ENCODE peak calls at places on chromosome 9, in five cellular contexts. X is GM23248, J is cardiac muscle cell, Q is body of pancreas, K is mammary epithelial cell. A is an unnamed sample. For H3K27me3, the result is how much of the 10 kb centered on the place peaks cover.

GRCh38 chr9:124496075-124496893 is 10.9 kb downstream of the NR5A1 start:
- DNase-seq in K (no peak), J (no peak), Q (no peak), X (no peak), A (no peak)

GRCh38 chr9:104923289-104923688 is 4.7 kb downstream of the ABCA1 start:
- DNase-seq in Q (no peak), K (no peak), X (peak), J (peak), A (no peak)

GRCh38 chr9:122015165-122015821 is 77.8 kb downstream of the TTLL11 start:
- DNase-seq in K (no peak), Q (no peak), J (no peak), X (no peak), A (no peak)

GRCh38 chr9:101443358-101443757 is 7.8 kb upstream of the ALDOB start:
- DNase-seq in K (no peak), J (no peak), X (no peak), Q (peak), A (no peak)

GRCh38 chr9:83986765-83987401 is 6.3 kb downstream of the RMI1 start:
- DNase-seq in J (no peak), K (no peak), X (no peak), Q (peak), A (no peak)

GRCh38 chr9:87259543-87259942 is 238.1 kb upstream of the DAPK1 start:
- DNase-seq in J (no peak), Q (no peak), K (no peak), X (peak), A (no peak)

GRCh38 chr9:706606-707451 is 134.7 kb upstream of the DMRT1 start:
- DNase-seq in J (peak), K (peak), Q (peak), X (peak), A (no peak)

GRCh38 chr9:17065062-17065461 is 69.8 kb upstream of the CNTLN start:
- DNase-seq in J (peak), X (no peak), K (no peak), Q (no peak), A (no peak)

GRCh38 chr9:101635020-101635419 is 40.3 kb upstream of the PPP3R2 start:
- DNase-seq in X (no peak), J (no peak), Q (no peak), K (no peak), A (no peak)

GRCh38 chr9:93156475-93157008 is 22.5 kb upstream of the NINJ1 start:
- DNase-seq in X (no peak), K (no peak), Q (no peak), J (no peak), A (no peak)

GRCh38 chr9:2722715-2723114 is 5.4 kb downstream of the KCNV2 start:
- DNase-seq in K (peak), Q (no peak), X (peak), J (peak), A (no peak)

GRCh38 chr9:23851024-23851629 is 25.1 kb upstream of the ELAVL2 start:
- DNase-seq in J (no peak), K (peak), Q (no peak), X (peak), A (no peak)

GRCh38 chr9:93204470-93205043 is 20.6 kb downstream of the WNK2 start:
- DNase-seq in Q (no peak), K (no peak), J (no peak), X (no peak), A (no peak)

GRCh38 chr9:132069046-132069898 is 10.4 kb downstream of the MED27 start:
- DNase-seq in J (peak), X (peak), K (peak), Q (no peak), A (no peak)

GRCh38 chr9:109110326-109111014 is 9.3 kb downstream of the TMEM245 start:
- DNase-seq in K (peak), X (peak), J (peak), Q (no peak), A (no peak)

GRCh38 chr9:120715331-120715924 is 1.2 kb upstream of the MEGF9 start:
- DNase-seq in J (peak), K (no peak), X (peak), Q (no peak), A (no peak)

GRCh38 chr9:99748690-99749089 is 73.0 kb upstream of the NR4A3 start:
- DNase-seq in Q (no peak), K (no peak), J (no peak), X (peak), A (no peak)

GRCh38 chr9:98750396-98751060 is 41.8 kb upstream of the GABBR2 start:
- DNase-seq in J (no peak), X (no peak), Q (no peak), K (no peak), A (no peak)

GRCh38 chr9:116318463-116319271 is 165.1 kb downstream of the PAPPA start:
- DNase-seq in J (peak), K (no peak), Q (no peak), X (peak), A (no peak)

GRCh38 chr9:137403281-137403680 is 19.7 kb downstream of the EXD3 start:
- DNase-seq in Q (no peak), J (no peak), X (no peak), K (no peak), A (no peak)

GRCh38 chr9:128276574-128277270 is 646 bp downstream of the SWI5 start:
- DNase-seq in X (peak), K (peak), J (peak), Q (peak), A (no peak)

GRCh38 chr9:120526493-120526892 is 53.5 kb downstream of the CDK5RAP2 start:
- DNase-seq in J (no peak), Q (no peak), X (no peak), K (no peak), A (no peak)

GRCh38 chr9:132141364-132141947 is 20.4 kb upstream of the NTNG2 start:
- DNase-seq in J (peak), Q (peak), K (peak), X (peak), A (no peak)

GRCh38 chr9:31030741-31031202 is 1353.7 kb upstream of the ACO1 start:
- DNase-seq in J (peak), Q (no peak), K (peak), X (peak), A (no peak)

GRCh38 chr9:115133649-115134048 is 15.7 kb upstream of the TNC start:
- DNase-seq in K (no peak), X (peak), J (peak), Q (no peak), A (no peak)

GRCh38 chr9:116944714-116945534 is 257.8 kb downstream of the TRIM32 start:
- DNase-seq in J (no peak), X (no peak), Q (no peak), K (peak), A (no peak)

GRCh38 chr9:107175826-107176500 is 107.1 kb upstream of the RAD23B start:
- DNase-seq in X (peak), K (no peak), J (peak), Q (no peak), A (no peak)

GRCh38 chr9:101977614-101978210 is 239.3 kb upstream of the GRIN3A start:
- DNase-seq in J (peak), Q (no peak), K (peak), X (peak), A (no peak)

GRCh38 chr9:103837940-103838339 is 256.2 kb upstream of the SMC2 start:
- DNase-seq in J (no peak), K (no peak), X (no peak), Q (no peak), A (no peak)

GRCh38 chr9:77575785-77576184 is 72.3 kb downstream of the GNA14 start:
- DNase-seq in Q (no peak), J (peak), X (peak), K (peak), A (no peak)

GRCh38 chr9:35814106-35814840 is 569 bp downstream of the HINT2 start:
- DNase-seq in Q (peak), K (peak), J (peak), X (peak), A (no peak)

GRCh38 chr9:89383030-89383720 is 64.9 kb downstream of the SECISBP2 start:
- DNase-seq in J (no peak), Q (no peak), X (no peak), K (no peak), A (no peak)

GRCh38 chr9:116190595-116190994 is 37.0 kb downstream of the PAPPA start:
- DNase-seq in K (no peak), X (peak), Q (no peak), J (no peak), A (no peak)

GRCh38 chr9:106722051-106722753 is 140.8 kb upstream of the ZNF462 start:
- DNase-seq in Q (no peak), K (no peak), X (no peak), J (peak), A (no peak)

GRCh38 chr9:122379340-122379739 is 8.5 kb downstream of the PTGS1 start:
- DNase-seq in J (peak), K (no peak), Q (no peak), X (peak), A (no peak)

GRCh38 chr9:110317921-110318320 is 19.7 kb downstream of the TXNDC8 start:
- DNase-seq in Q (no peak), X (no peak), K (no peak), J (no peak), A (no peak)

GRCh38 chr9:138116521-138116920 is 238.9 kb downstream of the CACNA1B start:
- DNase-seq in X (no peak), Q (no peak), J (no peak), K (no peak), A (no peak)

GRCh38 chr9:29437515-29437914 is 1864.2 kb upstream of the C9orf72 start:
- DNase-seq in X (no peak), K (no peak), J (no peak), Q (no peak), A (no peak)

GRCh38 chr9:115267788-115268187 is 149.8 kb upstream of the TNC start:
- DNase-seq in X (peak), K (no peak), J (peak), Q (no peak), A (no peak)

GRCh38 chr9:96302021-96302420 is at the start of gene HSD17B3:
- DNase-seq in X (no peak), J (peak), Q (no peak), K (peak), A (no peak)

DNA sequence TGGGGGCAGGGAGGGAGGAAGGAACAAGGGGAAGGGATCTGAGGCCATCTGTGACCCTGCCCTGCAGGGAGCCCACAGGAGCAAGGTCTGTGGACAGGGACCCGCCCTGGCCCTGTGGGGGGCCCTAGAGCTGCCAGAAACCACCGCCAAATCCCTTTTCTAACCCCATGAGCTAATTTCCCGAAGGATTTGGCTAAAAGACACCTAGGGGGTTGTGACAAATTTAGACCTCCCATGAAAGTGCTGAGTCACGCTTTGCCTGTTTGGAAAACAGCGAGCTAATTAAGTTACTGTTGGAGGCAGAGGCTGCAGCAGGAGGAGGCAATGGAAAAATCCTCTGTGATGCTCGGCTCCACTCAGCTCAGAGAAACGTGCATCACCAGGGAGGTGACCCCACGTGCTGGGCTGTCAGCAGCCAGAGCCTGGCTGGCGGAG is 49.9 kb downstream of the OLFM1 start:
- DNase-seq in J (peak), Q (no peak), K (no peak), X (peak), A (no peak)
- H3K27me3 ChIP-seq in J (under half), Q (under half), K (under half), X (under half), A (under half)

GRCh38 chr9:133207540-133208170 is 1.4 kb downstream of the OBP2B start:
- DNase-seq in X (no peak), Q (peak), K (no peak), J (no peak), A (no peak)
- H3K27me3 ChIP-seq in X (under half), Q (under half), K (under half), J (under half), A (under half)

DNA sequence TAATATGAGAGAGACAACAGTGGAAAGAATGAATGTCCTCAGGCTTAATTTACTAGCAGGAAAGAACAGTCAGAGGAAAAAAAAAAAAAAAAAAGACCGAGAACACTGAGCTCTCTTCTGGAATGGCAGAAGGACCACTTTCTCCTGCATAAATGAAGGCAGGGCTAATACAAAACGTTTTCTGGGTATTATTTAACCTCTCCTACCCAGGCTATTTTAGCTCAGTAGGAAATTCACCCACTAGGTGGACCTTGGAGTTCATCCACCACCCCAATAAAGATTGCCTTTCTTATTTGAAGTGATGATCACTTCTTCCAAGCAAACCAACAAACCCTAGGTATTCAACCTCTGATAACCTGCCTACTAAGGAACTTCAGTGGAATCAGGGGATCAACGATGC is 3.7 kb downstream of the GLIS3 start:
- DNase-seq in J (no peak), K (no peak), Q (no peak), X (peak), A (no peak)
- H3K27me3 ChIP-seq in J (under half), K (under half), Q (under half), X (under half), A (under half)

GRCh38 chr9:91847576-91847975 is 102.5 kb downstream of the ROR2 start:
- DNase-seq in Q (no peak), J (peak), X (peak), K (no peak), A (no peak)
- H3K27me3 ChIP-seq in Q (under half), J (under half), X (under half), K (under half), A (under half)

GRCh38 chr9:130943226-130943625 is 4.2 kb upstream of the FIBCD1 start:
- DNase-seq in Q (no peak), K (no peak), J (no peak), X (no peak), A (no peak)

GRCh38 chr9:130945173-130945572 is 6.1 kb upstream of the FIBCD1 start:
- DNase-seq in Q (no peak), J (no peak), X (no peak), K (no peak), A (no peak)

GRCh38 chr9:130942679-130943078 is 3.6 kb upstream of the FIBCD1 start:
- DNase-seq in J (no peak), K (no peak), X (no peak), Q (no peak), A (no peak)

GRCh38 chr9:130944510-130945058 is 5.5 kb upstream of the FIBCD1 start:
- DNase-seq in Q (no peak), X (no peak), K (no peak), J (no peak), A (no peak)

DNA sequence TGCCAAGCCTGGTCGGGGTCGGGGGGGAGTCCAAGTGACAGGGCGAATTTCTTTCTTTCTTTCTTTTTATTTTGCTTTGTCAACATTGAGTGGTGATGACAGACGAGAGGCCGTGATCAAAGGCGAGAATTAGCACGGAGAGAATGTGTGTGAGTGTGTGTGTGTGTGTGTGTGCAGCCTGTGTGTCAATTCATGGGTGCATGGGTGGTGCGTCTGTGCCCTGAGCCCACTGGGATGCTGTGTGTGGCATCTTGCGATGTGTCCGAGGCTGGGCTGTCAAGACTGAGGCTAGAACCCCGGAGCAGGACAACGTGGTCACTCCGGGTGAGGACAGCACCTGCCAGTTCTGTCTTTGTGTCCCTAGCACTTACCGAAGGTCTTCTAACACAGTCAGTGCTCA is 4.7 kb upstream of the FIBCD1 start:
- DNase-seq in X (no peak), K (no peak), Q (no peak), J (no peak), A (no peak)
- H3K27me3 ChIP-seq in X (under half), K (under half), Q (under half), J (under half), A (under half)

DNA sequence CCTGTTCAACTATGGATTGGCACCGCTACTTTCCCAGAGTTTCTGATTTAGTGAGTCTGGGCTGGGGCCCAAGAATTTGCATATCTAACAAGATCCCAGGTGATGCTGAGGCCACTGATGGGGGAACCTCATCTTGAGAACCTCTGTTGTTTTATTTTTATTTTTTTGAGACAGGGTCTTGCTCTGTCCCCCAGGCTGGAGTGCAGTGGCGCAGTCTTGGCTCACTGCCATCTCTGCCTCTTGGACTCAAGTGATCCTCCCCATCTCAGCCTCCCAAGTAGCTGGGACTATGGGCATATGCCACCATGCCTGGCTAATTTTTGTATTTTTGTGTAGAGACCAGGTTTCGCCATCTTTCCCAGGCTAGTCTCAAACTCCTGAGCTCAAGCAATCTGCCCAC is 35.7 kb downstream of the LMX1B start:
- DNase-seq in Q (no peak), X (no peak), J (no peak), K (no peak), A (no peak)
- H3K27me3 ChIP-seq in Q (under half), X (under half), J (half or more), K (under half), A (under half)